ENCODE peak calls at places on chromosomes 16 and 17, in nine cellular contexts. W, E, J, K, R, D, X, C and M are unnamed samples.

GRCh38 chr16:69865701-69866100 is 85.4 kb upstream of the CLEC18A start:
- DNase-seq in D (no peak), K (peak), C (peak), W (no peak), E (peak), X (peak), J (no peak), R (no peak), M (peak)

GRCh38 chr16:424623-425081 is 797 bp upstream of the RAB11FIP3 start:
- DNase-seq in E (peak), W (peak), X (peak), R (no peak), J (no peak), C (peak), D (no peak), K (peak), M (no peak)

GRCh38 chr16:84132527-84133285 is 12.3 kb downstream of the HSDL1 start:
- DNase-seq in C (no peak), E (no peak), K (no peak), J (no peak), W (no peak), D (no peak), X (no peak), R (peak), M (no peak)

GRCh38 chr17:7572588-7573323 is 6.7 kb upstream of the CD68 start:
- DNase-seq in J (peak), K (peak), X (peak), E (peak), C (peak), D (peak), W (peak), R (peak), M (peak)

GRCh38 chr17:37802712-37803416 is 58.0 kb upstream of the HNF1B start:
- DNase-seq in K (peak), E (peak), D (no peak), R (no peak), C (no peak), X (peak), J (no peak), W (no peak), M (no peak)

GRCh38 chr16:22660441-22661160 is 149.9 kb downstream of the NPIPB5 start:
- DNase-seq in X (no peak), R (no peak), D (peak), K (no peak), E (no peak), J (no peak), C (no peak), W (no peak), M (no peak)

GRCh38 chr16:3147046-3147756 is 12.4 kb downstream of the ZNF213 start:
- DNase-seq in W (no peak), C (no peak), D (peak), K (no peak), R (no peak), X (no peak), J (no peak), E (no peak), M (no peak)

GRCh38 chr17:48973806-48974205 is 5.4 kb upstream of the GIP start:
- DNase-seq in C (no peak), K (no peak), W (no peak), E (no peak), J (no peak), X (no peak), R (no peak), D (no peak), M (no peak)

GRCh38 chr16:17617021-17617420 is 146.3 kb upstream of the XYLT1 start:
- DNase-seq in C (no peak), E (no peak), R (no peak), W (no peak), X (no peak), D (no peak), K (no peak), J (no peak), M (no peak)

GRCh38 chr16:23901178-23902131 is 65.7 kb downstream of the PRKCB start:
- DNase-seq in C (peak), D (no peak), X (no peak), R (no peak), K (no peak), E (no peak), J (no peak), W (no peak), M (no peak)

GRCh38 chr17:79023886-79024771 is at the start of gene C1QTNF1:
- DNase-seq in J (peak), X (no peak), C (peak), W (peak), R (peak), E (peak), K (peak), D (peak), M (no peak)

GRCh38 chr16:72092832-72093447 is 480 bp downstream of the TXNL4B start:
- DNase-seq in E (peak), W (peak), D (no peak), C (peak), K (no peak), R (no peak), X (peak), J (no peak), M (no peak)

GRCh38 chr16:85430523-85431381 is 182.4 kb upstream of the GSE1 start:
- DNase-seq in R (no peak), K (no peak), J (peak), D (no peak), X (no peak), C (no peak), E (no peak), W (no peak), M (no peak)

GRCh38 chr16:29664133-29664912 is 1.3 kb downstream of the SPN start:
- DNase-seq in J (no peak), W (no peak), D (no peak), K (no peak), X (no peak), C (no peak), R (peak), E (no peak), M (no peak)

GRCh38 chr17:72381597-72382397 is 261.0 kb downstream of the SOX9 start:
- DNase-seq in X (no peak), D (peak), J (no peak), K (no peak), E (no peak), R (no peak), W (no peak), C (no peak), M (no peak)

GRCh38 chr16:66008136-66008535 is 358.4 kb upstream of the CDH5 start:
- DNase-seq in D (no peak), J (no peak), E (peak), X (no peak), W (no peak), K (no peak), C (no peak), R (no peak), M (no peak)

GRCh38 chr17:4547118-4547906 is 7.9 kb downstream of the MYBBP1A start:
- DNase-seq in K (no peak), D (no peak), E (no peak), X (no peak), C (no peak), W (no peak), J (no peak), R (no peak), M (no peak)

GRCh38 chr17:11644265-11645212 is 46.3 kb downstream of the DNAH9 start:
- DNase-seq in J (no peak), W (peak), D (peak), X (peak), E (peak), C (peak), K (peak), R (peak), M (peak)

GRCh38 chr17:5194346-5194745 is 2.7 kb upstream of the ZNF594 start:
- DNase-seq in C (no peak), X (no peak), D (no peak), W (no peak), R (no peak), K (no peak), E (no peak), J (no peak), M (no peak)

GRCh38 chr17:7884581-7885356 is 3.8 kb upstream of the CHD3 start:
- DNase-seq in X (no peak), R (peak), E (no peak), C (peak), K (peak), J (no peak), W (no peak), D (peak), M (no peak)

GRCh38 chr16:1055557-1055924 is 17.0 kb upstream of the SSTR5 start:
- DNase-seq in W (no peak), E (no peak), X (no peak), D (no peak), J (no peak), C (no peak), R (no peak), K (no peak), M (no peak)

GRCh38 chr16:22161999-22162657 is at the start of gene SDR42E2:
- DNase-seq in E (no peak), D (peak), K (peak), C (peak), J (no peak), W (no peak), X (no peak), R (peak), M (no peak)

GRCh38 chr16:79283578-79283977 is 317.0 kb downstream of the MAF start:
- DNase-seq in J (no peak), C (no peak), K (no peak), D (no peak), X (no peak), W (no peak), R (no peak), E (no peak), M (no peak)

GRCh38 chr16:69821844-69822173 is 59.7 kb downstream of the WWP2 start:
- DNase-seq in K (no peak), C (no peak), R (no peak), X (no peak), W (no peak), E (no peak), J (no peak), D (no peak), M (no peak)

GRCh38 chr17:54882950-54883349 is 17.7 kb upstream of the TOM1L1 start:
- DNase-seq in R (no peak), J (no peak), K (no peak), W (no peak), E (no peak), C (no peak), X (no peak), D (no peak), M (no peak)

GRCh38 chr16:63928421-63928820 is 1193.4 kb downstream of the CDH11 start:
- DNase-seq in R (no peak), W (no peak), E (no peak), C (no peak), X (no peak), J (no peak), D (no peak), K (no peak), M (no peak)

GRCh38 chr16:31074814-31075183 is 577 bp downstream of the ZNF646 start:
- DNase-seq in R (no peak), E (peak), D (no peak), X (no peak), C (no peak), J (no peak), W (no peak), K (no peak), M (no peak)
- TF ChIP-seq CTCF in R (no peak), E (no peak), D (no peak), X (peak), C (no peak), J (no peak), W (no peak), K (no peak), M (no peak)

GRCh38 chr17:69250641-69251040 is 22.0 kb upstream of the ABCA10 start:
- DNase-seq in K (no peak), X (peak), C (no peak), J (no peak), R (no peak), D (no peak), W (no peak), E (peak), M (no peak)

GRCh38 chr17:69245617-69246016 is 17.0 kb upstream of the ABCA10 start:
- DNase-seq in W (no peak), D (no peak), K (no peak), C (no peak), J (no peak), R (peak), E (no peak), X (no peak), M (no peak)

GRCh38 chr17:69246202-69246601 is 17.6 kb upstream of the ABCA10 start:
- DNase-seq in D (no peak), E (no peak), W (no peak), J (no peak), X (no peak), K (no peak), R (no peak), C (no peak), M (no peak)

GRCh38 chr17:69246726-69247375 is 18.2 kb upstream of the ABCA10 start:
- DNase-seq in W (peak), D (no peak), J (no peak), K (no peak), R (peak), E (peak), X (peak), C (no peak), M (peak)
- TF ChIP-seq CTCF in W (peak), D (peak), J (peak), K (no peak), R (peak), E (peak), X (peak), C (peak), M (peak)

GRCh38 chr16:50068550-50068949 is 2.8 kb downstream of the HEATR3 start:
- DNase-seq in W (no peak), E (peak), K (no peak), C (no peak), R (no peak), X (peak), J (no peak), D (no peak), M (no peak)

GRCh38 chr16:50067290-50067853 is 1.6 kb downstream of the HEATR3 start:
- DNase-seq in J (no peak), R (peak), E (peak), D (no peak), K (no peak), C (peak), W (peak), X (peak), M (peak)

GRCh38 chr16:50065624-50066481 is at the start of gene HEATR3:
- DNase-seq in E (peak), X (peak), R (peak), D (peak), C (peak), K (peak), J (peak), W (peak), M (peak)

GRCh38 chr16:50065241-50065623 is 538 bp upstream of the HEATR3 start:
- DNase-seq in D (no peak), K (no peak), E (no peak), R (no peak), W (no peak), X (no peak), C (no peak), J (no peak), M (no peak)

DNA sequence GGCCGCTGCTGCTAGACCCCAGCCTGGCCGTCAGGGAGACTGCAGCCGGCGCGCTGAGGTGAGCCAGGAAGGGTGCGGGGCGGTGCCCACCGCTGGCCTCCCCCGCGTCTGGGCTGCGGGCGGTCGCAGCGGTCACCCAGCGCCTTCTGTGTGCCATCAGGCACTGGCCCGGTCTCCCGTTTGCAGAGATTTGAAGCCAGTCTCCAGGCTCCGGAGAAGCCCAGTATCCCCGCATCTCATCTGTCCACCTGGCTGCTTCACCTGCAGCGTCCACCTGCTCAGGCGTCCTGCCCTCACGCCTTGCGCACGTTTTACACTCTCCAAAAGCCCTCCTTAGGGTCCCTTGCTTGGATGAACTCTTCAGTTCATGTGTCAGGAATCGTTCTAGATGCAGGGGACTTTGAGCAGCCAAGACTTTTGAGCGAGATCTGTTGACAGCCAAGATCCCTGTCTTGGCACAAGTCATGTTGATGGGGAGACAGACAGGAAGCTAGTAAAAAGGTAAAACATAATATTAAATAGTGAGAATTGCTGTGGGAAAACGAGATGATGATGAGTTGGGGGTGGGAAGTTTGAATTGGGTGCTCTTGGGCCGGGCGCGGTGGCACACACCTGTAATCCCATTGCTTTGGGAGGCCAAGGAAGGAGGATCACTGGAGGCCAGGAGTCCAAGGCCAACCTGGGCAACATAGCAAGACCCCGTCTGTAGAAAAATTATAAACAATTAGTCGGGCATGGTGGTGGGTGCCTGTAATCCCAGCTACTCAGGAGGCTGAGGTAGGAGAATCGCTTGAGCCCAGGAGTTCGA is 916 bp downstream of the HEATR3 start:
- DNase-seq in D (no peak), E (no peak), X (no peak), J (no peak), C (no peak), R (no peak), K (no peak), W (no peak), M (no peak)
- TF ChIP-seq CTCF in D (no peak), E (no peak), X (no peak), J (no peak), C (no peak), R (no peak), K (no peak), W (no peak), M (no peak)

DNA sequence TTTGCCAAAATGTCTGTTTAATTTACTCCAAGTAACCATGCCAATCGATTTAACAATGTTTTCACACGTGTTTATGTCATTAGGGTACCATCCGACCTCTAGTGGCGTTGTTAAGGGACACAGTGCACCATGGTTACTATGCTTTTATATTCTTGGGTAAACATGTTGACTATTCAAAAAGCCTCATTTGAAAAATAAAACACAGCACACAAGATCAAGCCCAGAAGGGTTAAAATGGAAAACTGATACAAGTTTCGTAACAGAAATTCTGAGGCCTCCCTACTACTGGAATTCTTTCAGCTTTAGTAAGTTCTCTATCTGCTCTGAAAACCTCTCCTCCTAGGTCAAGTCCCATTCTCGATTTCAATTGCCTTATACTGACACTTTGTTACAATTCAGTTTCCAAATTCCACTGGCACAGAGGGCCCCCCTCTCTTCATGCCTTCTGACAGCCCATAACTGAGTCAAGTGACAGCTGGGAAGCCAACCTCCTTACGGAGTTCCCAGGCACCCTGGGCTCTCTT is 2.1 kb downstream of the CFAP20 start:
- DNase-seq in E (peak), C (no peak), J (no peak), R (no peak), X (peak), W (peak), D (no peak), K (no peak), M (no peak)
- TF ChIP-seq CTCF in E (peak), C (peak), J (peak), R (peak), X (peak), W (peak), D (peak), K (no peak), M (peak)

DNA sequence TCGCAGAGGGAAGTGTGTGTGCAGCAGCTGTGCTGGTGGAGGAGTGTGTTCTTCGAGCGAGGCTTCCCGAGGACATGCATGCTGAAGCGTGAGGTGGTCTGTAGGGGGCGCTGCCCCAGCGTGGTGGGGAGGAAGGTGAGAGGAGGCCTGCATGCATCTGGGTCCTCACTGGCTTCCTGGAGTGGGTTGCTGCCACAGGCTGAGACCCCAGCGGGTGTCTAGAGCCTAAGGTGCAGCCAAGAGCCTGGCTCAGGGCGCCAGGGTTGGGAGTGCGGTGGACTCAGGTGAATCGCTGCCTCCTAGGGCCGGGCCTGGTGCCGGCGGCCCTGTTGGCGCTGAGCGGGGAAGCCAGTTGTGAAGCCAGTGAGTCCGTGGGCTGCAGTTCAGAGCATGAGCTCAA is 7.5 kb upstream of the HSD3B7 start:
- DNase-seq in K (no peak), E (no peak), R (no peak), D (peak), W (peak), C (peak), J (no peak), X (no peak), M (no peak)
- TF ChIP-seq CTCF in K (no peak), E (peak), R (peak), D (peak), W (peak), C (peak), J (no peak), X (peak), M (peak)

DNA sequence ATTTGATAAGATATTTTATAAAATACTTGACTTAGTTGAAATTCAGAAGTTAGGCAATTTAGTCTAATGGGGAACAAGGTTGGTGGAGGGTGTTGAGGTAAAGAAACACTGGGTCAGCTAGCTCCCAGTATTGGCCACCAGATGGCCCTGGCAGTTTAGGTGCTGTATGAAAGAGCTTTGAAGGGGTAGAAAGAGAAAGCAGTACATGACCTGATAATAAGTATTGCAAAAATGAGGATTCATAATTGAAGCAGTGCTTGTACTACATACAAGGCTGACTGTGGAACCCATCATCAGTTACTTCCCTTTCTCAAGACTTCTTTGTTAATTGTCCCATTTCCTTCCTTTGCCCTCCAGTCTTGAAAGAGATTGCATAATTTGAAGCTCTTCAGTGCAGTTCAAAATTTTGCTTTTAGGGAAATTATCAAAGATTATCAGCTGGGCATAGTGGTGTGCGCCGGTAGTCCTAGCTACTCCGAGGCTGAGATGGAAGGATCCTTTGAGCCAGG is 29.4 kb downstream of the TANC2 start:
- DNase-seq in J (no peak), K (peak), C (peak), D (no peak), W (peak), E (peak), X (peak), R (peak), M (no peak)
- TF ChIP-seq CTCF in J (peak), K (no peak), C (peak), D (peak), W (peak), E (peak), X (peak), R (peak), M (peak)